ENCODE peak calls at places on chromosomes 3 and 15, in four cellular contexts. V is WTC11, H is HepG2, D is GM12878. Q is an unnamed sample.

GRCh38 chr3:189303584-189303983 is 131.8 kb downstream of the TPRG1 start:
- DNase-seq in V (no peak), D (no peak), H (no peak), Q (no peak)

GRCh38 chr3:185737740-185738680 is 86.8 kb downstream of the IGF2BP2 start:
- DNase-seq in V (no peak), H (no peak), D (no peak), Q (no peak)

GRCh38 chr3:183385698-183386590 is 42.5 kb downstream of the MCF2L2 start:
- DNase-seq in H (peak), V (peak), D (no peak), Q (peak)

GRCh38 chr3:150132101-150132749 is 161.5 kb upstream of the PFN2 start:
- DNase-seq in V (no peak), H (no peak), D (no peak), Q (no peak)

GRCh38 chr3:169813757-169814517 is 1.2 kb upstream of the LRRC34 start:
- DNase-seq in V (peak), H (peak), D (peak), Q (no peak)

GRCh38 chr3:100412897-100413590 is 11.7 kb downstream of the LNP1 start:
- DNase-seq in V (no peak), H (no peak), D (no peak), Q (no peak)

GRCh38 chr15:67850995-67851535 is 11.2 kb upstream of the RNU6-1 start:
- DNase-seq in D (peak), V (no peak), H (peak), Q (no peak)

GRCh38 chr3:87076951-87077350 is 86.0 kb upstream of the VGLL3 start:
- DNase-seq in V (no peak), H (peak), D (no peak), Q (no peak)

GRCh38 chr3:43178891-43179366 is 73.0 kb upstream of the POMGNT2 start:
- DNase-seq in V (no peak), H (peak), D (no peak), Q (no peak)

GRCh38 chr15:90039996-90040395 is 38.9 kb downstream of the ZNF710 start:
- DNase-seq in D (no peak), H (no peak), V (no peak), Q (no peak)

GRCh38 chr3:9780451-9780797 is 10.7 kb upstream of the CAMK1 start:
- DNase-seq in V (no peak), H (no peak), D (no peak), Q (no peak)

GRCh38 chr15:59437777-59438574 is at the start of gene FAM81A:
- DNase-seq in D (no peak), H (no peak), V (peak), Q (peak)

GRCh38 chr3:111252795-111253194 is 181.2 kb downstream of the NECTIN3 start:
- DNase-seq in H (no peak), V (no peak), D (no peak), Q (no peak)

GRCh38 chr15:51647128-51647562 is 24.6 kb upstream of the DMXL2 start:
- DNase-seq in H (no peak), V (no peak), D (no peak), Q (peak)

GRCh38 chr15:80174017-80174746 is 21.4 kb downstream of the FAH start:
- DNase-seq in D (no peak), V (no peak), H (no peak), Q (no peak)

GRCh38 chr3:115685097-115685496 is 61.8 kb downstream of the GAP43 start:
- DNase-seq in D (no peak), V (no peak), H (no peak), Q (no peak)

GRCh38 chr3:197549261-197549885 is 6.4 kb downstream of the BDH1 start:
- DNase-seq in D (no peak), H (no peak), V (no peak), Q (no peak)

GRCh38 chr15:53658827-53659226 is 100.6 kb downstream of the WDR72 start:
- DNase-seq in V (no peak), H (no peak), D (no peak), Q (no peak)

GRCh38 chr3:195005251-195005620 is 265.7 kb downstream of the XXYLT1 start:
- DNase-seq in D (no peak), H (no peak), V (peak), Q (no peak)

GRCh38 chr3:157071744-157072525 is 88.0 kb downstream of the CCNL1 start:
- DNase-seq in V (no peak), D (no peak), H (no peak), Q (no peak)

GRCh38 chr3:150370129-150370602 is 37.9 kb upstream of the TSC22D2 start:
- DNase-seq in D (no peak), V (peak), H (peak), Q (peak)

GRCh38 chr3:60742606-60743145 is 508.6 kb downstream of the FHIT start:
- DNase-seq in D (no peak), H (peak), V (peak), Q (no peak)

GRCh38 chr3:58200846-58201355 is 9.9 kb downstream of the DNASE1L3 start:
- DNase-seq in H (no peak), D (no peak), V (no peak), Q (no peak)

DNA sequence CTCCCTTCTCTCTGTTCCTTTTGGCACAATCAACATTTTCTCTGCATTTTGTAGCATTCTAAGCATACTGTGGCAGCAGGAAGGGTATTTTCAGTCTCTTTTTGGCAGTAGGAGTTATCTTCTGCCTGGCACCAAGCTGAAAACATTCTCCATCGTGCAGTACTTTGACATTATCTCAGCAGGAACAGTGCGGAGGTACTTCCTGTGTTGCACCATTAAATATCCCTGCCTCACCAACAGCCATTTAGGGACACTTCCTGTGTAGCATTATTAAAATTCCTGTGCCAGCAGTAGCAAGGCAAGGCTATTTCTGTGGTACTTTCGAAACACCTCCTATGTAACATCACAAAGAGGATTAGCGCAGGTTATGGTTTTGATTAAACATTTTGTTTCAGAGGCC is 233.2 kb upstream of the SEMA6D start:
- DNase-seq in H (no peak), D (no peak), V (no peak), Q (no peak)
- TF ChIP-seq CREM in H (no peak), D (no peak), V (no peak), Q (no peak)

GRCh38 chr15:38169982-38170381 is 82.7 kb upstream of the SPRED1 start:
- DNase-seq in H (no peak), D (no peak), V (no peak), Q (no peak)

GRCh38 chr15:38163651-38164050 is 89.0 kb upstream of the SPRED1 start:
- DNase-seq in D (no peak), H (peak), V (no peak), Q (no peak)

GRCh38 chr15:38164507-38164906 is 88.1 kb upstream of the SPRED1 start:
- DNase-seq in D (no peak), V (no peak), H (no peak), Q (no peak)

GRCh38 chr15:38168472-38169057 is 84.1 kb upstream of the SPRED1 start:
- DNase-seq in V (no peak), D (no peak), H (no peak), Q (no peak)

GRCh38 chr15:38164061-38164460 is 88.6 kb upstream of the SPRED1 start:
- DNase-seq in D (no peak), V (no peak), H (no peak), Q (no peak)
- TF ChIP-seq CREM in D (no peak), V (no peak), H (no peak), Q (no peak)

DNA sequence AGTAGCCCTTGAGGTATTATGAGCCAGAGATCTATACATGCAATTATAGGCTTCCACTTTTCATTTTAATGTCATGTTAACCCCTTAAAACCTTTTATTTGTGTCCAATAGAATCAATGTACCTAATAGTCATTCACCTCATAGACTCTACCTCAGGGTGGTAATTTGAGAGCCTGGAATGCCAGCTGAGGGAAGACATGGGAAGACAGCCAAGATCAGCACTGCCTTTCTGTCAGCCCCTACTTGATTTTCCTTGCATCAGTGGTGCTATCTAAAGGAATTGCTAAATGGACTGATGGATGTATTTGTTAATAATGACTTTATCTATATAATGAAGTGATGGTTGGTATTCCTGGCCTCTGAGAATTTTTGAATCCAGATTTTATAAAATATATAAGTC is 113.3 kb upstream of the GBE1 start:
- DNase-seq in D (no peak), H (no peak), V (no peak), Q (no peak)
- TF ChIP-seq CREM in D (no peak), H (no peak), V (no peak), Q (no peak)

DNA sequence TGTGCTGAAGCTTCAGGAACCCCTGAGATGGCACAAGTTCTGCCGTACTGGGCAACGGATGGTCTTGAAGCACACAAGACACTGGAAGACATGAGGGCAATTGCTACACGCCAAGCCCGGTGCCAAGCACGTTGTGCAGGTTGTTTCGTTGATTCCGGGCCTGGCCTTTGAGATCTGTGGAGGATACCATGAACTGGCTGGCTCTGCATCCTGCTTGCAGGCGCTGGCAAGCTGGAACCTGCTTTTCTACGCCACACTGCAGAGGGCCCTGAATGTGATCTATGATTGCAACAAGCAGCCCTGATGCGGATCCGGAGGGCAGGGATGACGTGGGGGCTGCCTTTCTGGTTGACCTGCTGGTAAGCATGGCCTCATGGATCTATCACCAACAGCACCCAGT is 262.5 kb upstream of the ATP10A start:
- DNase-seq in V (no peak), D (no peak), H (no peak), Q (no peak)
- TF ChIP-seq CREM in V (no peak), D (no peak), H (no peak), Q (no peak)